ENCODE peak calls at places on chromosomes 1 and 21, in four cellular contexts. E is dorsolateral prefrontal cortex, N is stomach, Z is A549. X is an unnamed sample.

GRCh38 chr1:97006044-97006676 is 284.6 kb downstream of the PTBP2 start:
- DNase-seq in E (peak; percentile 35), Z (no peak), N (no peak), X (no peak)

GRCh38 chr21:15211491-15212133 is 146.8 kb upstream of the NRIP1 start:
- DNase-seq in N (no peak), Z (peak; percentile 54), E (no peak), X (no peak)

GRCh38 chr1:222600274-222600673 is 10.5 kb upstream of the TAF1A start:
- DNase-seq in N (no peak), Z (peak; percentile 12), E (no peak), X (no peak)

GRCh38 chr1:2258996-2259395 is 30.9 kb downstream of the SKI start:
- DNase-seq in N (no peak), E (no peak), Z (no peak), X (no peak)

GRCh38 chr1:212749924-212750535 is 41.5 kb downstream of the NSL1 start:
- DNase-seq in N (no peak), Z (peak; percentile 77), E (no peak), X (peak; percentile 33)

GRCh38 chr1:5978452-5978851 is 13.8 kb downstream of the NPHP4 start:
- DNase-seq in Z (peak; percentile 22), N (no peak), E (no peak), X (no peak)

GRCh38 chr1:77341195-77341594 is 59.4 kb downstream of the AK5 start:
- DNase-seq in N (no peak), Z (no peak), E (no peak), X (no peak)

GRCh38 chr1:148317288-148317985 is 165.4 kb upstream of the NBPF11 start:
- DNase-seq in Z (no peak), E (no peak), N (no peak), X (no peak)

GRCh38 chr1:43634729-43635128 is 15.2 kb upstream of the KDM4A start:
- DNase-seq in E (no peak), N (no peak), Z (peak; percentile 37), X (no peak)

GRCh38 chr1:54125671-54126070 is 27.1 kb downstream of the CDCP2 start:
- DNase-seq in E (no peak), N (peak; percentile 63), Z (peak; percentile 29), X (no peak)

GRCh38 chr1:147547065-147547464 is 5.8 kb downstream of the BCL9 start:
- DNase-seq in Z (no peak), E (no peak), N (no peak), X (no peak)

GRCh38 chr1:182164273-182164672 is 102.8 kb upstream of the ZNF648 start:
- DNase-seq in Z (no peak), N (no peak), E (no peak), X (no peak)

GRCh38 chr1:16215882-16216753 is 3.7 kb upstream of the ARHGEF19 start:
- DNase-seq in N (peak; percentile 88), Z (peak; percentile 58), E (peak; percentile 36), X (no peak)

GRCh38 chr1:205360891-205361290 is 4.2 kb upstream of the KLHDC8A start:
- DNase-seq in E (no peak), N (no peak), Z (no peak), X (no peak)

GRCh38 chr1:94623560-94624148 is 82.1 kb upstream of the F3 start:
- DNase-seq in N (no peak), Z (no peak), E (no peak), X (no peak)

GRCh38 chr1:178530037-178530402 is 17.1 kb downstream of the TEX35 start:
- DNase-seq in Z (peak; percentile 36), N (no peak), E (no peak), X (no peak)

GRCh38 chr1:211469938-211470529 is 21.9 kb downstream of the RD3 start:
- DNase-seq in Z (peak; percentile 83), N (peak; percentile 93), E (peak; percentile 50), X (peak; percentile 67)

GRCh38 chr1:209616366-209617046 is 33.0 kb downstream of the CAMK1G start:
- DNase-seq in Z (no peak), E (no peak), N (no peak), X (no peak)

GRCh38 chr1:241355311-241356010 is 1.5 kb downstream of the RGS7 start:
- DNase-seq in Z (no peak), E (peak; percentile 4), N (no peak), X (no peak)

GRCh38 chr1:209797978-209798639 is 7.8 kb downstream of the IRF6 start:
- DNase-seq in N (no peak), E (no peak), Z (no peak), X (no peak)

DNA sequence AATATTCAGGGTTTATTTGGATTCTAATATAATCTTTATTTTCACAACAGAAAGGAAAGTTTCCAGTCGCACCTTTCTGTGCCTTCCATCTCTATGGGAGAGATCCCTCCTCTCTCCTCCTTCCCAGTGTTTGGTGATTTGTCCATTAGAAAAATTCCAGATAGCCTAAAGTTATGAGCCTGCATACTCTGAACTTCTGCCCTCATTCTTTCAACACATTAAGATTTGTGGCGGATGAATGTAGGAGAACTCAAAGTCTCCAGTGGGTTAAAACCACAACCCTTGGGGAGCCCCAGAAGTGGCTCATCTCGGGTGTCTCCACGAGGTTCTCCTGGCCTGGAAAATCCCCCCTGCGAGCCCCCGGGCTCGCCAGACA is 3.6 kb downstream of the NHLH2 start:
- DNase-seq in N (no peak), Z (no peak), E (no peak), X (no peak)
- H3K27ac ChIP-seq in N (no peak overlapping the region), Z (no peak overlapping the region), E (peak overlapping the region; percentile 89), X (no peak overlapping the region)

DNA sequence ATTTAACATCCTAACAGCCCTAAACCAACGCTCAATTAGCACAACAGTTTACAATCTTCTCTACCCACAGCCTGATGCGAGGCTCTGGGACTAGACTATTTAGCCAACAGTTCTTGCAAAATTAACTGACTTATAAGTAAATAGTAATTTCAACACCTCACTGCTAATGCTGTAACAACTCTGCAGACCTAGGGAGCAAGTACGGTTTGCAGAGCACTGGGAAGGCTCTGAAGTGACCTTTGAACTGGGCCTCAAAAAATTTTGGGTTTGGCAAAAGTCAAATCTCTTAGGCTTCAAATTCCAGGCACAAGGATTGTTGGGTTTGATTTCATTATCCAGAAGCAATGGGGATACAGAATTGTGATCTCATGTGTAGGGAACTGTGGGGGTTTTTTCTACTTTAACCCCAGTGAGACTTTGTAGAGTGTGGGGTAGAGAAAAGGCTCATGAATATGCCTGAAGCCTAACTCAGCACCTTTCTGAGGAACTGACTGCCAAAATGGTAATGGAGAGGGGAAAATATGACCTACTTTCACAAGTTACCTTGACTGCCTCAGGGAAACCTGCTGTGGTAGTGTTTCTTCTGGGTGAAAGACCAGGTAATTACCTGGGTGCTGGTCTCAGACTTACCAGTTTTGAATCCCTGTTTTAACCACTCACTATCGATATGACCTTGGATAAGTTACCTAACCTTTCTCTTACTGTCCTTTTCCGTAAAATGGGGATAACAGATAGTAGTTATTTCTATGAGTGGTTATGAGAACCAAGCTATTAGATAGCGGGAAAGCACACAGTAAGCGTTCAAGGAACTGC is 889 bp upstream of the TXLNA start:
- DNase-seq in N (no peak), Z (no peak), E (no peak), X (no peak)
- H3K27ac ChIP-seq in N (peak overlapping the region; percentile 39), Z (peak overlapping the region; percentile 94), E (peak overlapping the region; percentile 100), X (no peak overlapping the region)

GRCh38 chr1:19705464-19705863 is 40.8 kb downstream of the HTR6 start:
- DNase-seq in N (no peak), E (no peak), Z (no peak), X (no peak)

GRCh38 chr1:19706136-19706535 is 41.5 kb downstream of the HTR6 start:
- DNase-seq in Z (no peak), E (no peak), N (no peak), X (no peak)

GRCh38 chr1:19703280-19703679 is 38.6 kb downstream of the HTR6 start:
- DNase-seq in Z (no peak), E (no peak), N (no peak), X (no peak)

GRCh38 chr1:19708558-19708957 is 43.9 kb downstream of the HTR6 start:
- DNase-seq in N (no peak), E (no peak), Z (no peak), X (no peak)

DNA sequence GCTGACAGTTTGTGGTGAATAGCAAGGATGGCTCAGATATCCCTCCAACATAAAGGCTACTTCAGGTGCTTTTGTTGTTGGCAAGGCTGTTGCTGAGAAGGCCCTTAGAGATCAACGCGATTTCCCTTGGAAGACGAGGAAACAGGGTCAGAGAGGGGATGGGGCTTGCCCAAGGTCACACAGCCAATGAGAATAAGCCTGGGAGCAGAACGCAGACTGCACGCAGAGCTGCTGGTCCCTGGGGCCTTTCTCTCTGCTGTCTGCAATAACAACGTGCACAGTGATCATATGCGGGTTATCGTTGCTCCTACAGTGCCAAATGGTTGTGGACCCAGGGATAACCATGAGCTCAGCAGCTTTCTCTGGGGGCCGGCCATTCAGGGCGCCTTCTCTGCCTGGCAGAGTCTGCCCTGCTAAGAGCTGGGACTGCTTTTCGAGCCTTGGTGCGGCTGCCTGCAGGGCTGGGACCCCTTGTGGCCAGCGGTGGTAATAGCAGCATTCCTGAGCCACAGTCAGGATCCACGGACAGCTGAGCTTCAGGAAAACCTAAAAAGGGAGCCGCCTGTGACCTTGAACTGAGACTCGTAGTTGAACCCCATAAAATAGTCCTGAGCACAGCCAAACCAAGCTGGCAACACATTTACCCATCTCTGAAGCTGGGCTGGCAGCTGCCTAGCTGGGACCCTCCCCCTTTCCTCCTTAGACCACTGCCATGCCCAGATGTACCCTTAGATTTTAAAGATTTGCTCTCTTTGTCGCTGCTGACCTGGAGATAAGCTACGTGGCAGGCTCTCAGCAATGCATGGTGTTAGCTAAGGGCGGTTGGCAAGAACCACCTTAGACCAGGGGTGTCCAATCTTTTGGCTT is 39.8 kb downstream of the HTR6 start:
- DNase-seq in E (peak; percentile 75), Z (peak; percentile 60), N (peak; percentile 70), X (peak; percentile 72)
- H3K27ac ChIP-seq in E (no peak overlapping the region), Z (no peak overlapping the region), N (no peak overlapping the region), X (no peak overlapping the region)

GRCh38 chr1:36134805-36135339 is 9.8 kb upstream of the COL8A2 start:
- DNase-seq in Z (peak; percentile 34), E (peak; percentile 41), N (peak; percentile 55), X (peak; percentile 64)
- H3K27ac ChIP-seq in Z (no peak overlapping the region), E (peak overlapping the region; percentile 64), N (no peak overlapping the region), X (no peak overlapping the region)

DNA sequence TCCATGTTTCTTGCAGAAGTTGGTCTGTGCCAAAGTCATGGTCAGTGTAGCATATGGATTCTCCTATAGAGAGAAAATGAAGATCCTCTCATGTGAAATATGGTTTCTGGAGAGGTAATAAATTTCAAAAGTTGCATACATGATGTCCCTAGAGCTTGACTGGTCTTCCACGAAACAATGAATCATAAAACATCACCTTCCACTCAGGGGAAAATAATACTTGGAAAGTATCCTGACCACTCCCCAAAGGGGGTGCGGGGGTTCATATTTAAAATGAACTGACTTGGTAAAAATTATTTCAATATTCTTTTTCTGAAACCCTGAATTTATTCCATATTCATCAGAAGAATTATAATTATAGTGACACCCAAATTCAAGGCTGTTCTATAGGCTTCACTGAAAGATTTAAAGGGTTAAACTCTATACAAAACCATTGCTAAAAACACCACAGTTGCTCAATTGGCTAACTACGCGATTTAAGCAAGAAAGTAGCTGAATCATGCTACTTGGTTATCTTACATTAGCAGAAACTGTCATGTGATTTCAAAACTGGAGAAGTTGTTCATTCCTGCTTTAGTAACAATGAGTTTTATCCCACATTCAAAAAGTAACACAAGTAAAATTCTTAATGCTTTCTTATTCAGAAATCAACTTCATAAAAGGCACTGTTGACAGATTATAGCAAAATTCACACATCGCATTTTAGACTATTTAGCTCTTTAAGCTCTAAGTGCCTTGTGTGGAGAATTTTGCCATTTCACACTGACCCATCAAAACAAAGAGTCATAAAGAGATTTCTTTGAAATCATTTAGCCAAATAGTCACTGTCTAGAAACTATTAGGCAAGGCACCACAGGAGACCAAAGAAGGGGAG is 5.3 kb downstream of the CREG1 start:
- DNase-seq in E (no peak), N (no peak), Z (peak; percentile 46), X (no peak)
- H3K27ac ChIP-seq in E (peak overlapping the region; percentile 24), N (no peak overlapping the region), Z (peak overlapping the region; percentile 88), X (no peak overlapping the region)

X was measured in iPS DF 6.9.